ENCODE peak calls at places on chromosomes 3 and 15, in eight cellular contexts. J is amygdala; C is fibroblast of the aortic adventitia; A is renal cortical epithelial cell; M is stimulated activated CD4-positive, alpha-beta T cell treated with anti-CD3 and anti-CD28 coated beads, Interleukin-4, amount 100 ng/mL, for 48 hours; H is right atrium auricular region; W is germinal center; F is AG20443. O is an unnamed sample.

GRCh38 chr15:66505430-66505811 is 295 bp downstream of the ZWILCH start:
- DNase-seq in W (no peak), C (peak), M (no peak), A (peak), J (no peak), F (no peak), H (no peak), O (no peak)

GRCh38 chr3:146817705-146818104 is 212.6 kb upstream of the PLSCR5 start:
- DNase-seq in W (no peak), A (peak), C (peak), J (no peak), M (no peak), F (peak), H (no peak), O (peak)

GRCh38 chr3:185754920-185755319 is 69.9 kb downstream of the IGF2BP2 start:
- DNase-seq in W (no peak), H (no peak), M (no peak), A (no peak), J (no peak), F (no peak), C (no peak), O (no peak)

GRCh38 chr15:72728821-72729220 is 42.8 kb downstream of the BBS4 start:
- DNase-seq in F (no peak), A (no peak), C (no peak), W (no peak), J (no peak), M (no peak), H (no peak), O (no peak)

GRCh38 chr3:147422934-147423599 is 13.9 kb downstream of the ZIC1 start:
- DNase-seq in F (no peak), W (no peak), C (no peak), M (no peak), A (no peak), H (no peak), J (no peak), O (peak)

GRCh38 chr3:16053794-16054193 is 120.7 kb upstream of the GALNT15 start:
- DNase-seq in A (no peak), C (peak), J (no peak), M (no peak), F (no peak), H (no peak), W (no peak), O (no peak)

GRCh38 chr3:187743195-187744141 is 1.8 kb downstream of the BCL6 start:
- DNase-seq in J (no peak), F (peak), C (peak), M (no peak), A (no peak), H (no peak), W (peak), O (peak)

GRCh38 chr3:65877160-65877559 is 161.6 kb downstream of the MAGI1 start:
- DNase-seq in J (no peak), M (no peak), C (no peak), W (no peak), F (no peak), A (no peak), H (no peak), O (no peak)

GRCh38 chr3:53195602-53196574 is 34.9 kb downstream of the PRKCD start:
- DNase-seq in C (peak), W (peak), A (no peak), H (no peak), F (peak), M (peak), J (no peak), O (peak)

GRCh38 chr15:70260096-70260495 is 162.4 kb upstream of the TLE3 start:
- DNase-seq in A (no peak), W (no peak), M (no peak), F (no peak), J (no peak), C (no peak), H (no peak), O (no peak)

GRCh38 chr15:32718082-32718821 is 448 bp downstream of the GREM1 start:
- DNase-seq in A (no peak), C (no peak), H (no peak), F (peak), W (no peak), M (no peak), J (no peak), O (no peak)

O was measured in cerebellum.